ENCODE peak calls at places on chromosome 16, in five cellular contexts. C is transverse colon, Q is BJ, A is progenitor cell of endocrine pancreas, K is B cell. J is an unnamed sample.

GRCh38 chr16:31476305-31477219 is 4.6 kb downstream of the TGFB1I1 start:
- DNase-seq in A (peak), K (peak), Q (no peak), C (peak), J (peak)

GRCh38 chr16:30615358-30616076 is 5.3 kb upstream of the ZNF689 start:
- DNase-seq in Q (no peak), C (peak), A (peak), K (peak), J (peak)

GRCh38 chr16:53881371-53881770 is 177.4 kb downstream of the FTO start:
- DNase-seq in K (no peak), Q (no peak), A (no peak), C (no peak), J (no peak)

GRCh38 chr16:525520-526180 is 1.9 kb upstream of the CAPN15 start:
- DNase-seq in A (no peak), Q (peak), C (no peak), K (no peak), J (peak)

GRCh38 chr16:53865492-53865863 is 161.5 kb downstream of the FTO start:
- DNase-seq in C (no peak), K (no peak), A (no peak), Q (no peak), J (peak)

GRCh38 chr16:14354561-14355351 is 275.3 kb downstream of the PARN start:
- DNase-seq in A (no peak), K (peak), C (no peak), Q (no peak), J (peak)

GRCh38 chr16:46947900-46948547 is 25.4 kb downstream of the DNAJA2 start:
- DNase-seq in Q (no peak), A (no peak), C (no peak), K (peak), J (peak)

GRCh38 chr16:49849709-49850108 is 6.2 kb downstream of the ZNF423 start:
- DNase-seq in Q (no peak), K (no peak), A (no peak), C (no peak), J (no peak)

GRCh38 chr16:57711993-57712392 is 17.4 kb downstream of the DRC7 start:
- DNase-seq in C (no peak), Q (no peak), A (no peak), K (no peak), J (no peak)

GRCh38 chr16:3138342-3138741 is 3.5 kb downstream of the ZNF213 start:
- DNase-seq in C (no peak), K (no peak), A (no peak), Q (no peak), J (no peak)

GRCh38 chr16:85444879-85445778 is 168.0 kb upstream of the GSE1 start:
- DNase-seq in Q (no peak), A (no peak), K (no peak), C (peak), J (no peak)

GRCh38 chr16:54320895-54321294 is 34.3 kb upstream of the IRX3 start:
- DNase-seq in A (no peak), C (no peak), Q (no peak), K (no peak), J (no peak)

GRCh38 chr16:72952404-72953301 is 95.3 kb downstream of the ZFHX3 start:
- DNase-seq in A (no peak), K (no peak), C (no peak), Q (peak), J (no peak)

GRCh38 chr16:30535777-30536190 is 1.1 kb upstream of the ZNF747 start:
- DNase-seq in A (no peak), Q (no peak), K (peak), C (peak), J (peak)

GRCh38 chr16:28140788-28141618 is 70.8 kb downstream of the XPO6 start:
- DNase-seq in A (no peak), Q (no peak), C (peak), K (peak), J (peak)

GRCh38 chr16:85347213-85347591 is 234.9 kb upstream of the CIBAR2 start:
- DNase-seq in K (no peak), C (no peak), Q (no peak), A (no peak), J (no peak)

GRCh38 chr16:27677300-27677699 is 127.4 kb downstream of the KATNIP start:
- DNase-seq in C (no peak), Q (no peak), K (no peak), A (no peak), J (no peak)

GRCh38 chr16:74633686-74634085 is 26.8 kb upstream of the GLG1 start:
- DNase-seq in A (no peak), C (no peak), K (no peak), Q (no peak), J (no peak)

GRCh38 chr16:48575471-48576050 is 34.4 kb downstream of the N4BP1 start:
- DNase-seq in Q (no peak), K (no peak), C (no peak), A (no peak), J (no peak)

GRCh38 chr16:55856950-55857349 is 18.2 kb downstream of the CES5A start:
- DNase-seq in Q (no peak), K (no peak), A (no peak), C (no peak), J (no peak)

DNA sequence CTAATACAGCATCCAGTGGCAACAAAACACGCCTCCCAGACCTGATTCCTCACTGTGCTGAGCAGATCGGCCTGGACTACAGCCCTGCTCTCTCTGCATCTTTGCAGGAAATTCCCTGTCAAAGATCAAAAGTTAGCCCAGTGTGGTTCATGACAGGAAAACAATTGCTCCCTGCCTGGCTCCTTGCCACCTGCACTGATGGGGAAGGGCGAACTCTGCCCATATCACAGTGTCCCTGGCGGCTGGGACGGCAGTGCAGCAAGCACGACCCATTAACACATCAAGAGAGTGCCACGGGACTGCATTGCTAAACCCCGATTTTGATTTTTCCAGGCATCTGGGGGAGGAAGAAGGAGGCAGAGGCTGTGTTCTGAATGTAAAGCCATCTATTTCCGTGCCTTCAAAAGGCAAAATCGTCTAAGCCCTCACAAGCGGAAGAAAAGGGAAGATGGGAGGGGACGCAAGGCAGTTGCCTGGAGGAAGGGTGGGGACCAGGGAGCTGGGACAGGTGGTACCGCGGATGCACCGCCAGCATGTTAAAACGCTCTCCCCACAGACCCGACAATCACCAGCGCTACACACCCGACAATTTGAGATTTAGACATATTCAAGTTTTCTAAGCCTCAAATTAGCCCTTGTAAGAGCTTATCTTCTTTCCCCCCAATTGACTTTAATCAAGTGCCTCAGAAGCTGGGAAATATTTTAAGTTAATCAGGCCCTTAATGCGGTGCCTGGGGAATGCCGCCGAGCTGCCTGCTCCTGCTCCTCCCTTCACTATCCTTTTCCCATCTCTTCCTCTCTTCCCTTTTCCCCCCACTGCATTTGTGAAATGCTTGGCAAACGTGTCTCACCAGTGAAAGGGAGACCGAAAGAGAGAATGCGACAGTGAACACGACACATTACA is 238.8 kb upstream of the CDH5 start:
- DNase-seq in C (no peak), A (no peak), Q (no peak), K (no peak), J (no peak)
- TF ChIP-seq CTCF in C (no peak), A (peak), Q (no peak), K (no peak), J (no peak)

GRCh38 chr16:17927015-17927414 is 409.5 kb downstream of the NPIPA8 start:
- DNase-seq in K (no peak), A (no peak), C (no peak), Q (no peak), J (no peak)

GRCh38 chr16:17917316-17918019 is 419.1 kb downstream of the NPIPA8 start:
- DNase-seq in K (no peak), C (no peak), Q (no peak), A (no peak), J (no peak)

DNA sequence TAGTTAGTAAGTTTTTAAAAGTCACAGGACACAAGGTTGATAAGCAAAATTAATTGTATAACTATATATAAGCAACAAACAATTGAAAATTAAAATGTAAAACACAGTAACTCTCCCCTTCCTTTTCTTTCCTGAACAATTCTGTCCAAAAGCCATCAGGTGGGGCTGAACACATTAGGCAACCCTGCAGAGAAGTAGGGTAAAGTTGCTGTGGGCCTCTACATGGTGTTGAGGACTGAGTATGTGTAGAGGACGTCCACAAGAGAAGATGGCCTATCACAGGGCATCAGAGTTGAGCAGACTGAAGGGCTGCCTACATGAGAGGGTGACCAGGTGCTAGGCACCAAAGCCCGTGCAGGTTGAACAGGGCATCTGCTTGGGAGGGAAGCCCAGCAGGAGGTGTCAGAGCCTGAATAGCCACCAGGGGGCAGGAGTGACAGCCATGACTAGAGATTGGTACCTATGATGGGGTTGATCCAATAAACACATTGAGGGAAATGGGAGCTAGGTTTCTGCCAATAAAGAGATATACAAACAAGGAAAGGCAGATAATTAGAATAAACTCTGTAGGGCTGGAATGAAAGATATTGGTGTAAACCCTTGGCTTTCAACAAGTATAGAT is 415.1 kb downstream of the NPIPA8 start:
- DNase-seq in Q (no peak), A (no peak), C (peak), K (peak), J (peak)
- TF ChIP-seq CTCF in Q (peak), A (peak), C (peak), K (peak), J (peak)

DNA sequence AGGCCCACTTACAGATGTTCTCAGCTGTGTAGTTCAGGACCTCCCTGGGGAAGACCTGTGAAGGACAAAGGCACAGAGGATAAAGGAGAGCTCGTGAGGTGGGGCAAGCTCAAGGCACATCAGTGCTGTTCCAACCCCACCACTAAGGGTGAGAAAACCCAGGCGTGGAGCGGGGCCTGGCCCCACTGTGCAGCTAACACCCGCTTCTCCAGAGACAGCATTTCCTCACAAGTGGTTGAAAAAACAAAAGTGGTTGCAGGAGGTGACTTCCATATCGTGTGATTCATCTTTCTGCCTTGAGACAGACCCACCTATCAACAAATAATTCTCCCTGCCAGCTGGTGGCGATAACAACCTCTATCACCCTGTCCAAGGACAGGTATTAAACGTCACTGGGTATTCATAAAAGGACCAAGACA is 30.0 kb downstream of the SNN start:
- DNase-seq in Q (no peak), K (no peak), C (no peak), A (no peak), J (no peak)
- TF ChIP-seq CTCF in Q (no peak), K (no peak), C (no peak), A (no peak), J (no peak)

DNA sequence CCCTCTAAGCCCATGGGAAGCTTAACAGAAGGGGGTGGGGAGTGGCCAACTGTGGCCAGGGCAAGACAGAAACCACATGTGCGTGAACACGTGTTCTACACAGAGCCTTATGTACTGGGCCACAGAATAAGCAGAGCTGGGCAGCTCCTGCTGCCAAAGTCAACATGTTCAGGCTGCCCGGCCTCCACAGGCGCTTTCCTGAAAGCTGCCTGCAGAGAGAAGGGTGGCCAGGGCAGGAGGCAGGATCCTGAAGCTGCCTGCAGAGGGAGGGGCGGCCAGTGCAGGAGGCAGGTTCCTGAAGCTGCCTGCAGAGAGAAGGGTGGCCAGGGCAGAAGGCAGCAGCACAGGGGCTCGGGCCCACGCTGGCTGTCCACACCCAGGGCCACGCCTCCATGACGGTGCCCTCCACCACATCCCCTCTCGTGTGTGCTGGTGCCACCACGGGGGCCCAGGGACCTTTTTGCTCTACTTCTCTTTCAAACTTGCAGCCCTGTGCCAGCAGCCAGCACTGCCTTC is 79.5 kb downstream of the ANKRD11 start:
- DNase-seq in C (peak), Q (peak), K (no peak), A (no peak), J (no peak)
- TF ChIP-seq CTCF in C (no peak), Q (peak), K (no peak), A (no peak), J (no peak)

GRCh38 chr16:10609410-10609774 is 29.0 kb upstream of the EMP2 start:
- DNase-seq in A (no peak), C (no peak), Q (peak), K (no peak), J (no peak)
- TF ChIP-seq CTCF in A (no peak), C (no peak), Q (no peak), K (no peak), J (no peak)

J was measured in GM13976.